ENCODE peak calls at places on chromosome 21, in seven cellular contexts. X is CD8-positive, alpha-beta T cell; C is suprapubic skin; F is Caco-2; B is endothelial cell of umbilical vein; Z is left ventricle myocardium inferior; R is breast epithelium. M is an unnamed sample.
A peak's percentile ranks its signal among the peaks of the same experiment; 100 is the strongest.

GRCh38 chr21:28133116-28133515 is 859.6 kb downstream of the LTN1 start:
- DNase-seq in C (no peak), F (no peak), R (no peak), X (no peak), Z (no peak), B (no peak), M (no peak)

GRCh38 chr21:46148106-46148505 is 7.3 kb downstream of the FTCD start:
- DNase-seq in Z (no peak), X (no peak), B (no peak), F (no peak), R (no peak), C (no peak), M (no peak)

GRCh38 chr21:30434033-30434631 is 4.1 kb downstream of the KRTAP13-4 start:
- DNase-seq in R (no peak), Z (no peak), X (no peak), C (no peak), F (peak; percentile 41), B (no peak), M (no peak)

GRCh38 chr21:19547951-19548635 is 1144.5 kb upstream of the TMPRSS15 start:
- DNase-seq in R (no peak), F (no peak), X (no peak), C (no peak), B (no peak), Z (no peak), M (no peak)

GRCh38 chr21:41612674-41613250 is 104.8 kb upstream of the TMPRSS2 start:
- DNase-seq in Z (peak; percentile 75), B (no peak), F (peak; percentile 82), X (no peak), R (peak; percentile 84), C (peak; percentile 93), M (peak; percentile 70)

GRCh38 chr21:17455028-17455353 is 57.9 kb upstream of the CXADR start:
- DNase-seq in X (no peak), Z (no peak), F (no peak), R (no peak), C (no peak), B (no peak), M (no peak)

GRCh38 chr21:32514275-32515055 is 70.9 kb downstream of the TCP10L start:
- DNase-seq in X (no peak), R (no peak), Z (no peak), F (no peak), C (no peak), B (no peak), M (no peak)

GRCh38 chr21:41583274-41583790 is 75.4 kb upstream of the TMPRSS2 start:
- DNase-seq in X (no peak), R (peak; percentile 63), B (no peak), C (peak; percentile 38), F (peak; percentile 73), Z (no peak), M (no peak)

GRCh38 chr21:18424250-18424649 is 20.7 kb upstream of the TMPRSS15 start:
- DNase-seq in C (no peak), F (no peak), Z (no peak), R (no peak), X (no peak), B (no peak), M (no peak)

GRCh38 chr21:28387220-28387619 is 605.5 kb downstream of the LTN1 start:
- DNase-seq in X (no peak), F (no peak), R (no peak), Z (no peak), B (no peak), C (no peak), M (no peak)

GRCh38 chr21:32131960-32132359 is 146.9 kb downstream of the MIS18A start:
- DNase-seq in B (no peak), Z (no peak), R (no peak), C (no peak), F (no peak), X (no peak), M (no peak)

GRCh38 chr21:15063081-15063820 is 1.5 kb downstream of the NRIP1 start:
- DNase-seq in C (no peak), Z (no peak), B (peak; percentile 47), X (peak; percentile 7), F (no peak), R (no peak), M (no peak)

GRCh38 chr21:30232011-30232410 is 16.1 kb upstream of the CLDN8 start:
- DNase-seq in X (no peak), F (no peak), Z (no peak), R (no peak), B (no peak), C (no peak), M (no peak)

GRCh38 chr21:26686278-26686677 is 113.2 kb upstream of the CYYR1 start:
- DNase-seq in F (no peak), X (no peak), B (peak; percentile 10), Z (no peak), R (no peak), C (no peak), M (no peak)

GRCh38 chr21:24545807-24546361 is 1061.4 kb downstream of the MRPL39 start:
- DNase-seq in B (no peak), F (no peak), Z (no peak), R (no peak), X (no peak), C (no peak), M (no peak)

GRCh38 chr21:20110368-20110767 is 887.8 kb upstream of the NCAM2 start:
- DNase-seq in F (no peak), B (no peak), Z (no peak), R (no peak), C (no peak), X (no peak), M (no peak)

GRCh38 chr21:28272272-28272992 is 720.2 kb downstream of the LTN1 start:
- DNase-seq in F (no peak), B (no peak), C (no peak), R (no peak), Z (no peak), X (no peak), M (no peak)

GRCh38 chr21:46504681-46505080 is 46.0 kb downstream of the DIP2A start:
- DNase-seq in C (no peak), F (no peak), R (no peak), B (no peak), Z (no peak), X (no peak), M (no peak)

GRCh38 chr21:32297449-32297848 is 1.2 kb upstream of the MRAP start:
- DNase-seq in X (no peak), F (no peak), B (no peak), R (no peak), C (peak; percentile 8), Z (no peak), M (no peak)

GRCh38 chr21:34886554-34887385 is 162.3 kb downstream of the RUNX1 start:
- DNase-seq in Z (peak; percentile 27), F (no peak), B (peak; percentile 57), C (no peak), R (no peak), X (no peak), M (peak; percentile 26)

GRCh38 chr21:34887729-34888568 is 161.2 kb downstream of the RUNX1 start:
- DNase-seq in X (peak; percentile 74), C (peak; percentile 90), R (peak; percentile 76), Z (peak; percentile 55), B (peak; percentile 88), F (peak; percentile 60), M (peak; percentile 62)

GRCh38 chr21:34884346-34884929 is 164.7 kb downstream of the RUNX1 start:
- DNase-seq in F (no peak), C (no peak), R (no peak), X (no peak), Z (no peak), B (peak; percentile 48), M (no peak)

GRCh38 chr21:34885125-34885524 is 164.0 kb downstream of the RUNX1 start:
- DNase-seq in X (no peak), B (peak; percentile 48), R (no peak), C (no peak), Z (no peak), F (no peak), M (no peak)

GRCh38 chr21:34885636-34886553 is 163.2 kb downstream of the RUNX1 start:
- DNase-seq in X (no peak), F (no peak), R (no peak), B (peak; percentile 63), C (no peak), Z (no peak), M (no peak)
- H3K27me3 ChIP-seq in X (no peaks in the 10 kb centered on the region), F (peaks cover 2% of the 10 kb centered on the region), R (no peaks in the 10 kb centered on the region), B (peaks cover 2% of the 10 kb centered on the region), C (peaks cover 23% of the 10 kb centered on the region), Z (peaks cover 90% of the 10 kb centered on the region), M (peaks cover 76% of the 10 kb centered on the region)

DNA sequence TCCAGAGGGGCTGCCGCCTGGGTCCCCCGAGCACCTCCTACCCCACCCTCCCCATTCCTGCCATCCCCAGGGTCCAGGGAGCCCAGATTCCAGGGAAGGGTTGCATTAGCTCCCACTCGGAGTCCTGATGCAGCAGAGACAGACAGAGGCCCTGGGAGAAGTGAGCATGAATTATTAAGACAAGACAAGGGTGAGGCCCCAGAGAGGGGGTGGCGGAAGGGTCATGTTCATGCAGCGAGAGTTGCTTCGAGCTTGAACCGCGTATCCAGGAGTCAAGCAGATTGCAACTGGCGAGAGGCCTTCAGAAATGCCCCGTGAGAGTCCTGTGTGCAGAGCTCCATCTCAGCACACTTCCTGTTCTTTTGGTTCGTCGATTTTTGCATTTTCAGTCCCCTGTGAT is 14.8 kb downstream of the PDE9A start:
- DNase-seq in C (no peak), R (no peak), Z (no peak), B (no peak), F (no peak), X (no peak), M (no peak)
- H3K27me3 ChIP-seq in C (no peaks in the 10 kb centered on the region), R (no peaks in the 10 kb centered on the region), Z (peaks cover 7% of the 10 kb centered on the region), B (no peaks in the 10 kb centered on the region), F (no peaks in the 10 kb centered on the region), X (no peaks in the 10 kb centered on the region), M (no peaks in the 10 kb centered on the region)

DNA sequence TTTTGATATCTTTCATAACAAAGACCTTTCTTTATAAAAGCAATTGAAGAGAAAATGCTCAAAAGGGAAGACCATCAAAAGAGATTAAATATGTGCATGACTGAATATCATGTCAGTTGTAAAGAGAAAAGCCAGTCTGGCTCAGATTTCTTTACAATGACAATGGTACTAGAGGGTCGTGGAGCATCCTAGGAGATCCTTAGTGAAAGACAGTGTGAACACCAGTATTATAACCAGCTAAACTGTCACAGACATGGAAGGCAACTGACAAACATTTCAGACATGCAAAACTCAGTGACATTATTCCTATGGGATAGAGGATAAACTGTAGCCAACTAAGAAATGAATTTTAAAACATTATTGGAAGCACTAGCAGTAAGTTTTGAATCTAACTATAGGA is 27.1 kb upstream of the ADARB1 start:
- DNase-seq in F (no peak), C (no peak), R (no peak), X (no peak), Z (no peak), B (no peak), M (no peak)
- H3K27me3 ChIP-seq in F (no peaks in the 10 kb centered on the region), C (no peaks in the 10 kb centered on the region), R (no peaks in the 10 kb centered on the region), X (no peaks in the 10 kb centered on the region), Z (no peaks in the 10 kb centered on the region), B (peaks cover 8% of the 10 kb centered on the region), M (no peaks in the 10 kb centered on the region)

DNA sequence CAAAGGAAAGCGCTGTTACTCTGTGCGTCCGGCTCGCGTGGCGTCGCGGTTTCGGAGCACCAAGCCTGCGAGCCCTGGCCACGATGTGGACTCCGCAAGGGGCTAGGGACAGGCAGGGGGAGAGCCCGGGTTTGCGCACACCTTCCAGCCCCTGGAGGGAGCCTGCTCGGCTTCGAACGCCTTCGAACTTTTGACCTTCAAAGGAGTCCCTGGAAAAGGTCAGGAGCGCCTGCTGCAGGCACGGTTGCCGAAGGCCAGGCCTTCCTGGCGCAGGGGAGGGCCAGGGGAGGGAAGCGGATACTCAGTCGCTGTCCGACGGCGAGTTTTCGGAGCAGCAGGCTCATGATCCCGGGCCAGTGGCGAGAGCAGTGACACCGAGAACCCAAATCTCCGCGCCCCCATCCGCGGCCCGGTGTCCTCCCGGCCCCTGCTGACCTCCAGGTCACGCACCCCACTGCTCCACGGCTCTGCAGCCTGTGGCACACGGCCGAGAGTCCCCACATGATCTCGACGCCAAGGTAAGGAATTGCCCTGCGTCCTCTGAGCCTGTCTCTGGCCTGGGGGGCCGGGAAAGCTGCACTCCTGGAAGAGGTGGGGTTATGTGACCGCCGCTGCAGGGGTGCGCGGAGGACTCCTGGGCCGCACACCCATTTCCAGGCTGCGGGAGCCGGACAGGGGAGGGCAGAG is 1.3 kb upstream of the SIM2 start:
- DNase-seq in C (no peak), X (no peak), Z (no peak), B (no peak), R (no peak), F (no peak), M (no peak)
- H3K27me3 ChIP-seq in C (peaks cover 100% of the 10 kb centered on the region), X (peaks cover 67% of the 10 kb centered on the region), Z (peaks cover 100% of the 10 kb centered on the region), B (peaks cover 87% of the 10 kb centered on the region), R (peaks cover 27% of the 10 kb centered on the region), F (no peaks in the 10 kb centered on the region), M (peaks cover 100% of the 10 kb centered on the region)